ENCODE peak calls at places on chromosomes 6 and 20, in seven cellular contexts. One of them, this sample, is unnamed.

GRCh38 chr6:14396826-14397517 is 279.4 kb downstream of the CD83 start:
- DNase-seq in choroid plexus epithelial cell: peak
- DNase-seq in BE2C: peak
- DNase-seq in astrocyte of the cerebellum: no peak
- DNase-seq in H9: peak
- DNase-seq in GM12865: peak
- DNase-seq in nephron progenitor cell: peak
- DNase-seq in this sample: no peak

GRCh38 chr20:39123161-39123560 is 161.0 kb downstream of the DHX35 start:
- DNase-seq in choroid plexus epithelial cell: no peak
- DNase-seq in astrocyte of the cerebellum: no peak
- DNase-seq in nephron progenitor cell: no peak
- DNase-seq in H9: no peak
- DNase-seq in GM12865: no peak
- DNase-seq in BE2C: no peak
- DNase-seq in this sample: no peak

GRCh38 chr6:10521104-10521808 is at the start of gene GCNT2:
- DNase-seq in GM12865: peak
- DNase-seq in H9: peak
- DNase-seq in astrocyte of the cerebellum: no peak
- DNase-seq in choroid plexus epithelial cell: peak
- DNase-seq in BE2C: no peak
- DNase-seq in nephron progenitor cell: peak
- DNase-seq in this sample: peak

GRCh38 chr6:168097221-168097620 is 18.2 kb upstream of the FRMD1 start:
- DNase-seq in astrocyte of the cerebellum: no peak
- DNase-seq in H9: no peak
- DNase-seq in nephron progenitor cell: no peak
- DNase-seq in choroid plexus epithelial cell: no peak
- DNase-seq in BE2C: no peak
- DNase-seq in GM12865: no peak
- DNase-seq in this sample: peak

GRCh38 chr20:64114356-64114971 is 7.1 kb upstream of the NPBWR2 start:
- DNase-seq in H9: no peak
- DNase-seq in BE2C: no peak
- DNase-seq in GM12865: no peak
- DNase-seq in nephron progenitor cell: no peak
- DNase-seq in choroid plexus epithelial cell: no peak
- DNase-seq in astrocyte of the cerebellum: no peak
- DNase-seq in this sample: peak

GRCh38 chr6:146224449-146224848 is 195.6 kb downstream of the GRM1 start:
- DNase-seq in BE2C: no peak
- DNase-seq in choroid plexus epithelial cell: no peak
- DNase-seq in GM12865: no peak
- DNase-seq in H9: no peak
- DNase-seq in nephron progenitor cell: no peak
- DNase-seq in astrocyte of the cerebellum: no peak
- DNase-seq in this sample: no peak

GRCh38 chr6:150723056-150723658 is 123.5 kb downstream of the PLEKHG1 start:
- DNase-seq in nephron progenitor cell: no peak
- DNase-seq in GM12865: no peak
- DNase-seq in astrocyte of the cerebellum: no peak
- DNase-seq in BE2C: no peak
- DNase-seq in H9: no peak
- DNase-seq in choroid plexus epithelial cell: peak
- DNase-seq in this sample: no peak

GRCh38 chr6:167093922-167094432 is 28.9 kb upstream of the CCR6 start:
- DNase-seq in BE2C: no peak
- DNase-seq in H9: no peak
- DNase-seq in astrocyte of the cerebellum: no peak
- DNase-seq in GM12865: peak
- DNase-seq in choroid plexus epithelial cell: no peak
- DNase-seq in nephron progenitor cell: no peak
- DNase-seq in this sample: no peak

GRCh38 chr20:49664914-49665313 is 48.8 kb downstream of the B4GALT5 start:
- DNase-seq in GM12865: no peak
- DNase-seq in H9: no peak
- DNase-seq in astrocyte of the cerebellum: no peak
- DNase-seq in nephron progenitor cell: no peak
- DNase-seq in BE2C: no peak
- DNase-seq in choroid plexus epithelial cell: no peak
- DNase-seq in this sample: no peak

GRCh38 chr6:52539607-52540006 is 37.3 kb downstream of the TRAM2 start:
- DNase-seq in astrocyte of the cerebellum: no peak
- DNase-seq in nephron progenitor cell: no peak
- DNase-seq in H9: no peak
- DNase-seq in GM12865: no peak
- DNase-seq in BE2C: no peak
- DNase-seq in choroid plexus epithelial cell: peak
- DNase-seq in this sample: no peak

GRCh38 chr20:49318430-49319203 is 40.8 kb upstream of the ZNFX1 start:
- DNase-seq in nephron progenitor cell: peak
- DNase-seq in BE2C: no peak
- DNase-seq in GM12865: no peak
- DNase-seq in H9: peak
- DNase-seq in choroid plexus epithelial cell: no peak
- DNase-seq in astrocyte of the cerebellum: no peak
- DNase-seq in this sample: no peak

GRCh38 chr6:151962246-151962846 is 154.9 kb downstream of the ESR1 start:
- DNase-seq in choroid plexus epithelial cell: peak
- DNase-seq in astrocyte of the cerebellum: peak
- DNase-seq in nephron progenitor cell: no peak
- DNase-seq in H9: no peak
- DNase-seq in BE2C: no peak
- DNase-seq in GM12865: peak
- DNase-seq in this sample: no peak

GRCh38 chr20:3732327-3733118 is at the start of gene HSPA12B:
- DNase-seq in H9: peak
- DNase-seq in BE2C: no peak
- DNase-seq in nephron progenitor cell: peak
- DNase-seq in choroid plexus epithelial cell: no peak
- DNase-seq in astrocyte of the cerebellum: no peak
- DNase-seq in GM12865: no peak
- DNase-seq in this sample: no peak

GRCh38 chr6:79670789-79671188 is 39.7 kb downstream of the SH3BGRL2 start:
- DNase-seq in BE2C: no peak
- DNase-seq in H9: no peak
- DNase-seq in nephron progenitor cell: no peak
- DNase-seq in GM12865: no peak
- DNase-seq in choroid plexus epithelial cell: no peak
- DNase-seq in astrocyte of the cerebellum: no peak
- DNase-seq in this sample: no peak

GRCh38 chr6:33633084-33633461 is 12.0 kb downstream of the ITPR3 start:
- DNase-seq in choroid plexus epithelial cell: no peak
- DNase-seq in nephron progenitor cell: no peak
- DNase-seq in astrocyte of the cerebellum: no peak
- DNase-seq in BE2C: no peak
- DNase-seq in H9: no peak
- DNase-seq in GM12865: no peak
- DNase-seq in this sample: no peak

GRCh38 chr20:16488086-16488485 is 85.2 kb downstream of the KIF16B start:
- DNase-seq in astrocyte of the cerebellum: no peak
- DNase-seq in BE2C: no peak
- DNase-seq in nephron progenitor cell: no peak
- DNase-seq in H9: no peak
- DNase-seq in choroid plexus epithelial cell: no peak
- DNase-seq in GM12865: no peak
- DNase-seq in this sample: peak

GRCh38 chr6:98974309-98974708 is 26.6 kb upstream of the FBXL4 start:
- DNase-seq in H9: no peak
- DNase-seq in astrocyte of the cerebellum: no peak
- DNase-seq in nephron progenitor cell: no peak
- DNase-seq in BE2C: no peak
- DNase-seq in GM12865: no peak
- DNase-seq in choroid plexus epithelial cell: no peak
- DNase-seq in this sample: no peak

GRCh38 chr6:117449549-117450439 is 24.1 kb upstream of the ROS1 start:
- DNase-seq in choroid plexus epithelial cell: peak
- DNase-seq in H9: peak
- DNase-seq in nephron progenitor cell: peak
- DNase-seq in BE2C: peak
- DNase-seq in astrocyte of the cerebellum: peak
- DNase-seq in GM12865: peak
- DNase-seq in this sample: peak

GRCh38 chr20:47319517-47320252 is 36.8 kb downstream of the ZMYND8 start:
- DNase-seq in choroid plexus epithelial cell: peak
- DNase-seq in H9: peak
- DNase-seq in astrocyte of the cerebellum: peak
- DNase-seq in BE2C: no peak
- DNase-seq in nephron progenitor cell: peak
- DNase-seq in GM12865: no peak
- DNase-seq in this sample: no peak

GRCh38 chr6:89462503-89462902 is 29.6 kb downstream of the ANKRD6 start:
- DNase-seq in astrocyte of the cerebellum: no peak
- DNase-seq in H9: no peak
- DNase-seq in nephron progenitor cell: no peak
- DNase-seq in GM12865: no peak
- DNase-seq in BE2C: no peak
- DNase-seq in choroid plexus epithelial cell: no peak
- DNase-seq in this sample: no peak

GRCh38 chr20:43949741-43950618 is 35.3 kb downstream of the TOX2 start:
- DNase-seq in choroid plexus epithelial cell: peak
- DNase-seq in nephron progenitor cell: no peak
- DNase-seq in GM12865: peak
- DNase-seq in H9: no peak
- DNase-seq in BE2C: no peak
- DNase-seq in astrocyte of the cerebellum: no peak
- DNase-seq in this sample: no peak

GRCh38 chr6:4008324-4009047 is 70.5 kb downstream of the FAM217A start:
- DNase-seq in BE2C: peak
- DNase-seq in H9: no peak
- DNase-seq in astrocyte of the cerebellum: peak
- DNase-seq in GM12865: peak
- DNase-seq in choroid plexus epithelial cell: peak
- DNase-seq in nephron progenitor cell: no peak
- DNase-seq in this sample: no peak

GRCh38 chr6:124560836-124561585 is 401.2 kb upstream of the RNF217 start:
- DNase-seq in GM12865: no peak
- DNase-seq in astrocyte of the cerebellum: no peak
- DNase-seq in BE2C: no peak
- DNase-seq in H9: no peak
- DNase-seq in nephron progenitor cell: no peak
- DNase-seq in choroid plexus epithelial cell: no peak
- DNase-seq in this sample: no peak

GRCh38 chr6:135901776-135902524 is 50.4 kb downstream of the PDE7B start:
- DNase-seq in choroid plexus epithelial cell: peak
- DNase-seq in GM12865: no peak
- DNase-seq in H9: no peak
- DNase-seq in BE2C: no peak
- DNase-seq in astrocyte of the cerebellum: peak
- DNase-seq in nephron progenitor cell: no peak
- DNase-seq in this sample: no peak

GRCh38 chr20:11686900-11687543 is 230.7 kb upstream of the BTBD3 start:
- DNase-seq in GM12865: no peak
- DNase-seq in H9: peak
- DNase-seq in nephron progenitor cell: peak
- DNase-seq in BE2C: peak
- DNase-seq in choroid plexus epithelial cell: peak
- DNase-seq in astrocyte of the cerebellum: peak
- DNase-seq in this sample: peak

GRCh38 chr6:138371720-138372119 is 6.0 kb upstream of the SMIM28 start:
- DNase-seq in choroid plexus epithelial cell: peak
- DNase-seq in GM12865: no peak
- DNase-seq in BE2C: peak
- DNase-seq in nephron progenitor cell: no peak
- DNase-seq in H9: no peak
- DNase-seq in astrocyte of the cerebellum: no peak
- DNase-seq in this sample: no peak

GRCh38 chr6:35417979-35418661 is 34.0 kb upstream of the FANCE start:
- DNase-seq in BE2C: peak
- DNase-seq in H9: no peak
- DNase-seq in nephron progenitor cell: no peak
- DNase-seq in GM12865: no peak
- DNase-seq in choroid plexus epithelial cell: no peak
- DNase-seq in astrocyte of the cerebellum: no peak
- DNase-seq in this sample: no peak

GRCh38 chr6:14516947-14517346 is 399.4 kb downstream of the CD83 start:
- DNase-seq in BE2C: no peak
- DNase-seq in nephron progenitor cell: no peak
- DNase-seq in astrocyte of the cerebellum: no peak
- DNase-seq in choroid plexus epithelial cell: no peak
- DNase-seq in H9: no peak
- DNase-seq in GM12865: no peak
- DNase-seq in this sample: no peak

GRCh38 chr6:153150767-153151440 is 19.8 kb upstream of the RGS17 start:
- DNase-seq in BE2C: peak
- DNase-seq in H9: no peak
- DNase-seq in choroid plexus epithelial cell: no peak
- DNase-seq in astrocyte of the cerebellum: no peak
- DNase-seq in GM12865: no peak
- DNase-seq in nephron progenitor cell: peak
- DNase-seq in this sample: no peak

DNA sequence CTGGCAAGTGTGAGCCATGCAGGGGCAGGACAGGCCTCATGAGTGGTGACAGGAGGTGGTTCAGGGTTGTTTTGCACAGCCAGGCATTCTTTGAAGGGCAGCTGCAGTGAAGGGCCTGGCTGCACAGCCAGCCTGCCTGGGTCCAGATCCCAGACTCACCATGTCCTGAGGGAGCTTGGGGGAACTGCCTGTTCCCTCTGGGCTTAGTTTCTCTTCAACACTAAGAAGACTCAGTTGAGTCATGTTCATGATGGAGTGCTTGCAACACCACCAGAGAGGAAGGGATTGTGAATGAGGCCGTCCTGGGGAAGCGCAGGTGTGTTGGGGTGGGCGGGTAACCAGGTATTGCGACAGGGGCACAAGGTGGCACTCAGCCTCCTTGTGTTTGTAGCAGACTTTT is 102.4 kb downstream of the CDH26 start:
- DNase-seq in astrocyte of the cerebellum: no peak
- DNase-seq in BE2C: no peak
- DNase-seq in choroid plexus epithelial cell: no peak
- DNase-seq in GM12865: no peak
- DNase-seq in nephron progenitor cell: no peak
- DNase-seq in H9: no peak
- DNase-seq in this sample: no peak
- TF ChIP-seq CTCF in astrocyte of the cerebellum: no peak
- TF ChIP-seq CTCF in BE2C: no peak
- TF ChIP-seq CTCF in choroid plexus epithelial cell: no peak
- TF ChIP-seq CTCF in GM12865: no peak
- TF ChIP-seq CTCF in nephron progenitor cell: no peak
- TF ChIP-seq CTCF in H9: no peak
- TF ChIP-seq CTCF in this sample: no peak

GRCh38 chr6:163386329-163386910 is 28.1 kb upstream of the QKI start:
- DNase-seq in GM12865: no peak
- DNase-seq in BE2C: no peak
- DNase-seq in astrocyte of the cerebellum: no peak
- DNase-seq in H9: no peak
- DNase-seq in nephron progenitor cell: no peak
- DNase-seq in choroid plexus epithelial cell: no peak
- DNase-seq in this sample: no peak
- TF ChIP-seq CTCF in GM12865: no peak
- TF ChIP-seq CTCF in BE2C: no peak
- TF ChIP-seq CTCF in astrocyte of the cerebellum: no peak
- TF ChIP-seq CTCF in H9: no peak
- TF ChIP-seq CTCF in nephron progenitor cell: no peak
- TF ChIP-seq CTCF in choroid plexus epithelial cell: no peak
- TF ChIP-seq CTCF in this sample: no peak

GRCh38 chr6:38588631-38589366 is 50.9 kb downstream of the BTBD9 start:
- DNase-seq in BE2C: no peak
- DNase-seq in choroid plexus epithelial cell: peak
- DNase-seq in H9: no peak
- DNase-seq in GM12865: no peak
- DNase-seq in astrocyte of the cerebellum: no peak
- DNase-seq in nephron progenitor cell: no peak
- DNase-seq in this sample: no peak
- TF ChIP-seq CTCF in BE2C: no peak
- TF ChIP-seq CTCF in choroid plexus epithelial cell: no peak
- TF ChIP-seq CTCF in H9: no peak
- TF ChIP-seq CTCF in GM12865: no peak
- TF ChIP-seq CTCF in astrocyte of the cerebellum: no peak
- TF ChIP-seq CTCF in nephron progenitor cell: no peak
- TF ChIP-seq CTCF in this sample: no peak

GRCh38 chr6:6220718-6221117 is 99.7 kb downstream of the F13A1 start:
- DNase-seq in nephron progenitor cell: no peak
- DNase-seq in GM12865: peak
- DNase-seq in astrocyte of the cerebellum: no peak
- DNase-seq in BE2C: no peak
- DNase-seq in choroid plexus epithelial cell: peak
- DNase-seq in H9: no peak
- DNase-seq in this sample: no peak
- TF ChIP-seq CTCF in nephron progenitor cell: peak
- TF ChIP-seq CTCF in GM12865: peak
- TF ChIP-seq CTCF in astrocyte of the cerebellum: no peak
- TF ChIP-seq CTCF in BE2C: peak
- TF ChIP-seq CTCF in choroid plexus epithelial cell: no peak
- TF ChIP-seq CTCF in H9: peak
- TF ChIP-seq CTCF in this sample: peak

This sample was measured in glutamatergic neuron.